ENCODE peak calls at places on chromosomes 12 and 14, in eight cellular contexts. O is WERI-Rb-1, K is cardiac fibroblast, T is transverse colon, I is epithelial cell of esophagus, P is glutamatergic neuron, C is heart right ventricle, N is HFFc6. X is an unnamed sample.

GRCh38 chr14:26286806-26287205 is 311.0 kb downstream of the NOVA1 start:
- DNase-seq in P (no peak), C (no peak), K (peak; percentile 14), N (no peak), I (peak; percentile 33), T (no peak), O (no peak), X (no peak)

GRCh38 chr14:27256805-27257204 is 659.0 kb upstream of the NOVA1 start:
- DNase-seq in C (no peak), I (no peak), T (no peak), K (no peak), O (no peak), N (no peak), P (no peak), X (no peak)

GRCh38 chr12:117564885-117565284 is 203.5 kb upstream of the NOS1 start:
- DNase-seq in T (no peak), O (no peak), C (no peak), I (no peak), P (no peak), N (no peak), K (no peak), X (no peak)

GRCh38 chr14:28756896-28757570 is 9.6 kb upstream of the FOXG1 start:
- DNase-seq in P (peak; percentile 64), K (peak; percentile 74), C (no peak), N (peak; percentile 33), O (peak; percentile 46), T (no peak), I (peak; percentile 66), X (peak; percentile 53)

GRCh38 chr12:60539592-60539991 is 943.8 kb downstream of the SLC16A7 start:
- DNase-seq in K (peak; percentile 2), T (no peak), C (no peak), O (no peak), P (no peak), N (no peak), I (no peak), X (no peak)

GRCh38 chr12:6376965-6377666 is 1.8 kb upstream of the SCNN1A start:
- DNase-seq in O (no peak), K (no peak), P (no peak), N (no peak), T (peak; percentile 24), I (no peak), C (no peak), X (no peak)

GRCh38 chr14:38073641-38074040 is 134.1 kb upstream of the SSTR1 start:
- DNase-seq in N (peak; percentile 68), P (no peak), I (no peak), O (no peak), K (no peak), C (no peak), T (no peak), X (no peak)

GRCh38 chr12:13293086-13293485 is 96.6 kb downstream of the EMP1 start:
- DNase-seq in T (no peak), P (no peak), O (no peak), I (no peak), K (peak; percentile 41), C (no peak), N (peak; percentile 8), X (no peak)

GRCh38 chr12:50845021-50845647 is 2.4 kb downstream of the TMPRSS12 start:
- DNase-seq in I (peak; percentile 42), T (no peak), C (no peak), O (no peak), N (no peak), P (no peak), K (no peak), X (no peak)

GRCh38 chr14:31206536-31207286 is 882 bp downstream of the HECTD1 start:
- DNase-seq in K (no peak), T (peak; percentile 47), N (no peak), C (peak; percentile 7), I (peak; percentile 49), O (peak; percentile 21), P (peak; percentile 44), X (peak; percentile 50)

GRCh38 chr12:70854138-70854537 is 66.4 kb downstream of the PTPRR start:
- DNase-seq in N (no peak), C (no peak), I (no peak), K (no peak), P (no peak), O (no peak), T (no peak), X (no peak)

GRCh38 chr14:46920542-46920941 is 269.0 kb upstream of the RPL10L start:
- DNase-seq in T (no peak), P (no peak), K (no peak), N (no peak), C (no peak), I (no peak), O (no peak), X (no peak)
- TF ChIP-seq CTCF in T (no peak), P (peak; percentile 67), K (no peak), N (peak; percentile 11), C (no peak), I (no peak), O (no peak), X (peak; percentile 79)

DNA sequence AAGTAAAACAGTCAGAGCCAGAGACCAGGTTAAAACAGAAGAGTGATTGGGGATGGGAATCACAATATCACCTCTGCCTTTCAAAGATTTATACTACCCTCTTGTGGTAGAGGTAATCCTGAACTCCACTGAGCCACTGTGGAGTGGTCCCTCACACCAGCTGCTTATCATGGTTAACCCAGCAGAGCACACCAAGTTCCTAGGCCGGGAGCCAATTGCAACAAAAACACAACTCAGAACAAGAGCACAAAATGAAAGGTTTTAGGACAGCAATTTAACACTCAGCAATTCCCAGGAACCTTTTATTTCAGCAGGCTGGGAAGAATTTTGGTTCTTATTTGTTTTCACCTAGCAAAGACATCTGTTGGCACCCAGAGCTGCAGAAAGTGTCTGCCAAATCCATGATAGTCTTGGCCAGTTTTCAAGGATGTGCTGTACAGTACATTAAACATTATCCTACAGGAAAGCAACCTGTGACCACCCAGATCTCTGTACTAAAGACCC is 220.5 kb upstream of the ATXN7L3B start:
- DNase-seq in I (peak; percentile 58), K (peak; percentile 67), N (no peak), P (no peak), C (peak; percentile 19), T (no peak), O (peak; percentile 30), X (peak; percentile 11)
- TF ChIP-seq CTCF in I (peak; percentile 65), K (peak; percentile 23), N (no peak), P (peak; percentile 23), C (peak; percentile 47), T (no peak), O (peak; percentile 66), X (no peak)

DNA sequence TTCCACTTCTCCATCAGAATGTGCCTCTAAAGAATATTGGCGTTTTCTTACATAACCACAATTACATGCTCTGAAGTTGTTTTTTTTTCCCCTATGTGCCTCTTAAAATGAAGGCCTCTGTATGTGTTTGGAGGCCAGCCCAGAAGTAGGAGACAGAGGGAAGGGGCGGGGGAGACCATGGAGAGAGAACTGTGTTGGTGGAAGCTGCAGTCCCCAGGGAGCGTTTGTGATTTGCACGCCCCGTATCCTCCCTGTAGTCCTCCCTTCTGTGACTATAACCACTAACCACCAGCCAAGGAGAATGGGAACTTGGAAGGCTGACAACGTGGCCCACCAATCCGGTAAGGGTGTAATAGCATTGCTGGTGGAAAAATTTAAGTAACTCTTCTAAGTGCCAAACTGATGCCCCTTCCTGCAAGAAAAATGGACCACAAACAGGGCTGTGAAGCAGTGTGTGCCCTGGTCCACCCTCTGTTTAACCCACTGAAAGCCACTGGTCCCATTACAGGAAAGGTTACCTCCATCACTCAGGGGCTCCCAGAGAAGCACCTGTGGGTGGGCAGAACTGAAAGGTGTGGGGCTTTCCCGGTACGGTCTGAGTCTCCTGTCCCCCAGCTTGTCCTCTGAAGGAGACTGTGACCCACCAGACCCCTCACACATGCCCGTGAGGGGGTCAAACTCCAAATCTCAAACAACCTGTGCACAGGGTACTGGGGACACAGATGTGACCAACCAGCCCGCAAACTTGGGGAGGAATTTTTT is 36.8 kb downstream of the CCDC88C start:
- DNase-seq in O (no peak), P (no peak), T (peak; percentile 10), I (no peak), K (peak; percentile 60), N (no peak), C (peak; percentile 71), X (no peak)
- TF ChIP-seq CTCF in O (no peak), P (no peak), T (no peak), I (no peak), K (no peak), N (no peak), C (no peak), X (no peak)

GRCh38 chr12:82688035-82688501 is 1.4 kb downstream of the TMTC2 start:
- DNase-seq in T (no peak), I (no peak), K (peak; percentile 7), N (peak; percentile 3), C (no peak), O (no peak), P (no peak), X (no peak)

GRCh38 chr12:82688619-82689018 is 1.9 kb downstream of the TMTC2 start:
- DNase-seq in N (no peak), O (no peak), I (no peak), T (no peak), K (no peak), P (no peak), C (no peak), X (no peak)

GRCh38 chr12:82686223-82687019 is at the start of gene TMTC2:
- DNase-seq in C (peak; percentile 93), I (peak; percentile 95), K (peak; percentile 87), T (peak; percentile 96), P (peak; percentile 95), N (peak; percentile 80), O (peak; percentile 92), X (peak; percentile 87)

GRCh38 chr12:82687020-82687951 is 580 bp downstream of the TMTC2 start:
- DNase-seq in T (peak; percentile 80), K (peak; percentile 21), P (peak; percentile 67), I (peak; percentile 70), O (peak; percentile 51), N (peak; percentile 2), C (peak; percentile 23), X (peak; percentile 49)

DNA sequence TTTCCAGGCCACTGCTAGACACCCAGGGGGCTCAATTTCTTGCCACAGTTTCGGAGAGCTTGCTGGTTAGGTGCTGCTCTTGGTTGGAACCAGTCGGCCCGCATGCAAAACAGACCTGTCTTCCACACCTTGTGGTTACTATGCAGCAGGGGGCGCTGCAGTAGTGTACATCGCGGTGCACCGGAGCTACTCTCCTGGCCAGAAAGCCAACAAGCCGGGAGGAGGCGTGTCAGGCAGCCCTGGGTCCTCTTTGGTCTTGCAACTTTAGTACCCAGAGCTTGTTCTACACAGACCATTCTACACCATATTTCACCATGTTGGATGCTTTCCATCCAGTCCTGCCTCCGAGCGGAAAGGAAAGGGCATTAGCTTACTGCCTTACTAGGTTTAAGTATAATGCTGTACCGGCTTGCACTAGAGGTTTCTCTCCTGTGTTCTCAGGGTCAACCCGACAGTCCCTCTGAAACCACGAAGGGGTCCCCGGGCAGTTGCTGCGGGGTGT is 934 bp upstream of the TMTC2 start:
- DNase-seq in T (peak; percentile 97), P (peak; percentile 96), C (peak; percentile 93), O (peak; percentile 95), K (peak; percentile 93), N (peak; percentile 89), I (peak; percentile 98), X (peak; percentile 91)
- TF ChIP-seq CTCF in T (peak; percentile 84), P (peak; percentile 87), C (peak; percentile 93), O (peak; percentile 89), K (peak; percentile 83), N (peak; percentile 96), I (peak; percentile 89), X (peak; percentile 89)

DNA sequence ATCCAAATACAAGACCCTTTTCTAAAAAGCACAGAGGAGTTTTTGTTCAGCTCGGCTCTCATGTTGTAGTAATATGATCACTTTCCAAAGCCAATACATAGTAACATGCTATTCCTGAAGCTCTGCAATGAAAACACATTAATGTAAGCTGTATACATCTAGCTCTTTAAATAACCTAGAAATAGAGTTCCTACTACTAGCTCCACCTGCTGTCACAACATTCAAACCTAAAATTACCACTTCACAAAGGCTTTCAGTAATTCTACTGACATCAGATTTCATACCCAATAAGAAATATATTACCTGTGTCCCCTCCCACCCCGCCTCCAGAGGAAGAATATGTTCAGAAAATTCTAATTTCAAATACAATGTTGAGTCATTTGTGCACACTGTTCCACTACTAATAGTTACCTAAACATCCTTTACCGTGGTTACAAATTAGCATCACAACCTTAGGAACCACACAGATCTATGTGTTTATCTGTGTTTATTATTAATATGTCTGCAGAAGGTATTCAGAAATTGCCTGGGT is 17.8 kb downstream of the EFCAB11 start:
- DNase-seq in I (no peak), T (no peak), C (no peak), K (peak; percentile 30), P (no peak), O (no peak), N (no peak), X (no peak)
- TF ChIP-seq CTCF in I (peak; percentile 5), T (no peak), C (no peak), K (peak; percentile 11), P (no peak), O (no peak), N (peak; percentile 33), X (no peak)